ENCODE peak calls at places on chromosome 2, in five cellular contexts. C, O, Z, I and Y are unnamed samples. For H3K36me3, the result is how much of the 10 kb centered on the place peaks cover.

GRCh38 chr2:242075683-242076082 is 206.2 kb downstream of the RTP5 start:
- DNase-seq in C (peak), O (peak), Z (no peak), I (peak), Y (no peak)

GRCh38 chr2:233270951-233271350 is 19.5 kb downstream of the ATG16L1 start:
- DNase-seq in C (no peak), O (no peak), Z (no peak), I (no peak), Y (no peak)

GRCh38 chr2:26340831-26341230 is 5.1 kb upstream of the SELENOI start:
- DNase-seq in C (peak), O (no peak), Z (no peak), I (no peak), Y (no peak)

GRCh38 chr2:67289921-67290371 is 107.2 kb upstream of the ETAA1 start:
- DNase-seq in C (peak), O (peak), Z (no peak), I (peak), Y (no peak)

GRCh38 chr2:71736091-71736878 is 282.9 kb downstream of the DYSF start:
- DNase-seq in C (no peak), O (no peak), Z (no peak), I (no peak), Y (no peak)

GRCh38 chr2:80303825-80304521 is 579 bp downstream of the LRRTM1 start:
- DNase-seq in C (no peak), O (no peak), Z (peak), I (no peak), Y (no peak)

GRCh38 chr2:169507698-169508097 is 1.8 kb upstream of the KLHL41 start:
- DNase-seq in C (peak), O (peak), Z (no peak), I (no peak), Y (no peak)

GRCh38 chr2:233063269-233063975 is 3.3 kb downstream of the INPP5D start:
- DNase-seq in C (no peak), O (no peak), Z (no peak), I (no peak), Y (no peak)

GRCh38 chr2:10042301-10043161 is 819 bp upstream of the KLF11 start:
- DNase-seq in C (no peak), O (peak), Z (peak), I (peak), Y (peak)

GRCh38 chr2:240556553-240557100 is 1.2 kb downstream of the ANKMY1 start:
- DNase-seq in C (peak), O (peak), Z (peak), I (no peak), Y (no peak)

GRCh38 chr2:225573603-225574002 is 174.1 kb downstream of the NYAP2 start:
- DNase-seq in C (no peak), O (no peak), Z (no peak), I (no peak), Y (no peak)

GRCh38 chr2:223696719-223697118 is 94.6 kb upstream of the SCG2 start:
- DNase-seq in C (peak), O (peak), Z (no peak), I (peak), Y (no peak)

GRCh38 chr2:216155954-216156353 is 46.8 kb downstream of the XRCC5 start:
- DNase-seq in C (no peak), O (no peak), Z (no peak), I (no peak), Y (no peak)
- H3K36me3 ChIP-seq in C (half or more), O (under half), Z (half or more), I (half or more), Y (under half)

GRCh38 chr2:139720056-139720455 is 939.9 kb upstream of the NXPH2 start:
- DNase-seq in C (no peak), O (no peak), Z (no peak), I (no peak), Y (no peak)

GRCh38 chr2:139721454-139721995 is 941.3 kb upstream of the NXPH2 start:
- DNase-seq in C (no peak), O (no peak), Z (no peak), I (no peak), Y (no peak)
- TF ChIP-seq CTCF in C (no peak), O (no peak), Z (no peak), I (no peak), Y (no peak)

GRCh38 chr2:235021752-235022151 is 69.9 kb downstream of the SH3BP4 start:
- DNase-seq in C (peak), O (peak), Z (no peak), I (no peak), Y (no peak)
- H3K36me3 ChIP-seq in C (under half), O (under half), Z (under half), I (under half), Y (under half)

GRCh38 chr2:182649316-182649715 is 66.7 kb upstream of the DNAJC10 start:
- DNase-seq in C (peak), O (peak), Z (peak), I (peak), Y (no peak)
- TF ChIP-seq CTCF in C (peak), O (peak), Z (peak), I (peak), Y (no peak)